ENCODE peak calls at places on chromosomes 16 and 17, in ten cellular contexts. G is heart left ventricle, U is H54, J is right lobe of liver, Y is spleen, V is Peyer's patch, A is uterus, Z is stomach, X is A549, O is ovary. N is an unnamed sample.

GRCh38 chr16:86529160-86529559 is 18.8 kb downstream of the FOXF1 start:
- DNase-seq in G (no peak), U (no peak), J (no peak), Y (no peak), V (no peak), A (no peak), Z (no peak), X (no peak), O (no peak), N (no peak)

GRCh38 chr16:80585764-80586163 is 45.0 kb downstream of the DYNLRB2 start:
- DNase-seq in G (no peak), U (no peak), J (no peak), Y (no peak), V (no peak), A (no peak), Z (no peak), X (no peak), O (no peak), N (no peak)

GRCh38 chr16:2990891-2991290 is 10.6 kb upstream of the PKMYT1 start:
- DNase-seq in G (no peak), U (no peak), J (no peak), Y (no peak), V (no peak), A (no peak), Z (peak), X (no peak), O (no peak), N (no peak)

GRCh38 chr16:82055728-82056549 is 20.9 kb downstream of the HSD17B2 start:
- DNase-seq in G (no peak), U (no peak), J (no peak), Y (no peak), V (no peak), A (no peak), Z (no peak), X (no peak), O (no peak), N (no peak)

GRCh38 chr17:19409066-19409465 is 2.0 kb upstream of the RNF112 start:
- DNase-seq in G (no peak), U (no peak), J (no peak), Y (no peak), V (no peak), A (no peak), Z (no peak), X (no peak), O (no peak), N (no peak)

GRCh38 chr16:84095466-84095865 is 21.3 kb downstream of the MBTPS1 start:
- DNase-seq in G (peak), U (no peak), J (no peak), Y (no peak), V (no peak), A (no peak), Z (no peak), X (no peak), O (no peak), N (no peak)

GRCh38 chr16:52561910-52562741 is 15.2 kb upstream of the TOX3 start:
- DNase-seq in G (no peak), U (no peak), J (peak), Y (no peak), V (peak), A (no peak), Z (peak), X (no peak), O (no peak), N (peak)

GRCh38 chr17:59534583-59534982 is 30.8 kb upstream of the DHX40 start:
- DNase-seq in G (no peak), U (peak), J (no peak), Y (no peak), V (no peak), A (no peak), Z (no peak), X (peak), O (no peak), N (peak)

GRCh38 chr16:80175011-80175410 is 365.8 kb upstream of the DYNLRB2 start:
- DNase-seq in G (no peak), U (no peak), J (no peak), Y (no peak), V (no peak), A (no peak), Z (no peak), X (no peak), O (no peak), N (no peak)

GRCh38 chr16:55501549-55502322 is 7.1 kb upstream of the LPCAT2 start:
- DNase-seq in G (no peak), U (no peak), J (no peak), Y (no peak), V (no peak), A (no peak), Z (no peak), X (no peak), O (no peak), N (no peak)

GRCh38 chr16:74034862-74035261 is 261.8 kb upstream of the PSMD7 start:
- DNase-seq in G (no peak), U (no peak), J (no peak), Y (no peak), V (no peak), A (no peak), Z (no peak), X (peak), O (no peak), N (no peak)

GRCh38 chr17:77450742-77451270 is 310.0 kb downstream of the SEC14L1 start:
- DNase-seq in G (no peak), U (no peak), J (no peak), Y (no peak), V (no peak), A (no peak), Z (no peak), X (no peak), O (no peak), N (no peak)

GRCh38 chr16:3282103-3282746 is 1.1 kb upstream of the ZNF263 start:
- DNase-seq in G (no peak), U (peak), J (no peak), Y (no peak), V (no peak), A (no peak), Z (no peak), X (peak), O (no peak), N (no peak)

GRCh38 chr17:74431568-74432483 is at the start of gene GPRC5C:
- DNase-seq in G (peak), U (no peak), J (peak), Y (peak), V (peak), A (peak), Z (peak), X (peak), O (peak), N (no peak)

GRCh38 chr17:81131486-81132196 is 33.7 kb upstream of the PVALEF start:
- DNase-seq in G (no peak), U (no peak), J (no peak), Y (no peak), V (peak), A (no peak), Z (peak), X (no peak), O (no peak), N (no peak)

GRCh38 chr16:57470683-57471082 is 8.2 kb downstream of the POLR2C start:
- DNase-seq in G (peak), U (no peak), J (no peak), Y (peak), V (peak), A (peak), Z (peak), X (no peak), O (peak), N (no peak)

GRCh38 chr17:41837761-41838538 is at the start of gene KLHL10:
- DNase-seq in G (no peak), U (no peak), J (no peak), Y (no peak), V (no peak), A (no peak), Z (no peak), X (no peak), O (peak), N (no peak)

GRCh38 chr16:55949518-55949917 is 74.3 kb upstream of the CES5A start:
- DNase-seq in G (no peak), U (no peak), J (no peak), Y (no peak), V (no peak), A (no peak), Z (no peak), X (no peak), O (no peak), N (peak)

GRCh38 chr17:78748048-78748729 is 33.9 kb downstream of the CYTH1 start:
- DNase-seq in G (no peak), U (no peak), J (no peak), Y (no peak), V (no peak), A (no peak), Z (no peak), X (no peak), O (no peak), N (no peak)

GRCh38 chr17:75063201-75063600 is 16.2 kb downstream of the KCTD2 start:
- DNase-seq in G (no peak), U (no peak), J (no peak), Y (no peak), V (no peak), A (no peak), Z (no peak), X (no peak), O (no peak), N (no peak)

GRCh38 chr17:68036304-68037147 is 991 bp downstream of the KPNA2 start:
- DNase-seq in G (no peak), U (no peak), J (no peak), Y (no peak), V (no peak), A (no peak), Z (no peak), X (no peak), O (no peak), N (no peak)

GRCh38 chr16:90008708-90009145 is 10.5 kb downstream of the DBNDD1 start:
- DNase-seq in G (no peak), U (no peak), J (no peak), Y (peak), V (no peak), A (no peak), Z (no peak), X (no peak), O (no peak), N (no peak)

GRCh38 chr16:23494188-23494587 is 16.1 kb downstream of the GGA2 start:
- DNase-seq in G (no peak), U (no peak), J (no peak), Y (no peak), V (no peak), A (no peak), Z (no peak), X (no peak), O (no peak), N (no peak)

GRCh38 chr16:22077700-22078313 is 14.5 kb upstream of the VWA3A start:
- DNase-seq in G (peak), U (peak), J (no peak), Y (peak), V (peak), A (peak), Z (peak), X (peak), O (peak), N (no peak)

GRCh38 chr17:76868669-76869208 is 535 bp downstream of the MGAT5B start:
- DNase-seq in G (no peak), U (no peak), J (no peak), Y (no peak), V (no peak), A (no peak), Z (no peak), X (peak), O (no peak), N (no peak)

DNA sequence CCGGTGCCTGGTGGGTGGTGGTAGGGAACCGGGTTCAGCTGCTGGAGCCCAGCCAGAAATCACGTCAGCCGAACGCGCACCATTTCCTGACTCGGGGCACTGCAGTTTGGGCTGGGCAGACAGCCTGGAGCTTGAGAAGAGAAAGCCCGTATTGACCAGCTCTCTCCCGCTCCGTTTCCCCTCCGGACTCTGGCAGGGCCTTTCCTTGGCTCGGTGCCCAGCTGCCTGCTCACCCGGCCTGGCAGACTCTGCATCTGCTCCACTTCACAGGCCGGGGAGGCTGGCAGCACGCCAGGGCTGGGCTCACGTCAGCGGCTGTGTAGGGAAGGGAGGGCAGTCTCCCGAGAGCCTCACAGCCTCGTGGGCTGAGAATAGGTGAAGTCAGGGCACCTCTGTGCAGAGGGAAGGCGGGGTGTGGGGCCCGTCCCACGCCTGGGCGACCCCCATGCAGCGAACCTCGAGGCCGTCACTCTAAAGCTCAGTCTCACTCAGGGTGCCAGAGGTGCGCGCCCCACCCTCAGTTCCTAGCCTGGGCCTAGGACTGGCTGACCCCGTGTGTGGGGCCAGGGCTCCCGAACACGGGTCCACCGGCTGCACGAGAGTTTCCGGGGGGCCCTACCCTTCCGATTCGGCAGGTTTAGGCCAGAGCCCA is 59.1 kb downstream of the OR1D5 start:
- DNase-seq in G (peak), U (peak), J (peak), Y (peak), V (peak), A (peak), Z (peak), X (peak), O (peak), N (peak)
- TF ChIP-seq POLR2A in G (no peak), U (no peak), J (no peak), Y (no peak), V (no peak), A (peak), Z (no peak), X (no peak), O (no peak), N (no peak)

DNA sequence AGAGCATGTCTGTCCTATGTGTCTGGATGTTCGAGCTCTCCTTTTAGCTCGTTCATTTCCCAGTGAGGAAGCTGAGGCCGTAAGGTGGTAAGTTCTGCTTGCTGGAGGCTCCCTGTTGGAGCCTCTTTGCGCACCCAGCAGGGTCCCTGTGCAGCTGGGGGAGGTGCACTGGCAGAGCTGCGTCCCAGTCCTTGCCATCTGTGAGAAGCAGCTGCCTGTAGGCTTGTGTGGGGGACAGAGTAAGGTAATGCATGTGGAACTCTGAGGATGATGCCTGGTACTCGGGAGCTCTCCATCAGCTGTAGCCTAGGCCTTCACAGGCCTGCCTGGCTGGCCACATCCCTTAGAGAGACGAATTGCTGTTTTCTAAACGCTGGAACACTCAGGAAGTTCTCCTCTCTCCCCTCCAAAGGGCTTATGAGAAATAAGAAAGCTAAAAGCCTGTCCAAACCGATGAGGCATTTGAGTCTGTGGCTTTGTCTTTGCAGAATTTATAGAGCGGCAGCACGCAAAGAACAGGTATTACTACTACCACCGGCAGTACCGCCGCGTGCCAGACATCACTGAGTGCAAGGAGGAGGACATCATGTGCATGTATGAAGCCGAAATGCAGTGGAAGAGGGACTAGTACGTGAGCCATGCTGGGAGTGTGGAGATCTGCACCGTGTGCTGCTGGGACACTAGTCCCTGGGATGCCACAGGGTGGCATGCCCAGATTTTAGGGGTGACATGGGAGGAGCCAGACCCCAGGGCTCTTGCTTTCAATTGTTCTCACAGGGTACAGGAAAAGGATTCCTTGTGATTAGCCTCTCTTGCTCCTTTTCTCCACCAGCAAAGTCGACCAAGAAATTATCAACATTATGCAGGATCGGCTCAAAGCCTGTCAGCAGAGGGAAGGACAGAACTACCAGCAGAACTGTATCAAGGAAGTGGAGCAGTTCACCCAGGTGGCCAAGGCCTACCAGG is 1.6 kb downstream of the NDUFB10 start:
- DNase-seq in G (no peak), U (no peak), J (no peak), Y (peak), V (no peak), A (no peak), Z (no peak), X (no peak), O (no peak), N (no peak)
- TF ChIP-seq POLR2A in G (no peak), U (peak), J (no peak), Y (no peak), V (no peak), A (no peak), Z (no peak), X (peak), O (no peak), N (no peak)

GRCh38 chr17:1485748-1486376 is 6.6 kb downstream of the MYO1C start:
- DNase-seq in G (peak), U (peak), J (peak), Y (peak), V (peak), A (peak), Z (peak), X (peak), O (peak), N (no peak)
- TF ChIP-seq POLR2A in G (no peak), U (no peak), J (peak), Y (no peak), V (no peak), A (no peak), Z (no peak), X (peak), O (peak), N (no peak)

DNA sequence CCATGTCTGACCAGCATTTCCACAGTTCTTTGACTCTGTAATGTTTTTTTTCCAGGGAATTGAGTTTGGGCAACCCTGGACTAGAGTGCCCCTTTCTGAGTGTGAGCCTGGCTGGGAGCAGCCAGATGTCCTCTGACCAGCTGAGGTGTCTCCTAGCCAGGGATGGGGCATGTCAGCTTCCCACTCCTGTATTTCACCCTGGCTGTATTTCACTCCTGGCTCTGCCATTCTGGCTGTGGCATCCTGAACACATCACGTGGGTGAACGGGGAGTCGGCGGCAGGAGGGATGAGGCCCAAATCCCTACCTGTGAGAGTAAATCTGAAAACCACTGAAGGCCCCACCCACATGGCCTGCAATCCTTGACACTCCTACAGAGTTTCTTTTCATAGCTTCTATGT is 31.3 kb downstream of the KDM8 start:
- DNase-seq in G (peak), U (no peak), J (no peak), Y (peak), V (no peak), A (no peak), Z (no peak), X (no peak), O (no peak), N (no peak)
- TF ChIP-seq POLR2A in G (no peak), U (no peak), J (no peak), Y (no peak), V (no peak), A (no peak), Z (no peak), X (no peak), O (no peak), N (no peak)

N was measured in esophagus muscularis mucosa.